ENCODE peak calls at places on chromosomes 6 and 20, in nine cellular contexts. J is stomach, U is epithelial cell of prostate, E is OCI-LY7, S is heart left ventricle, O is pancreas, Z is fibroblast of lung, P is dorsolateral prefrontal cortex, A is substantia nigra. K is an unnamed sample.

GRCh38 chr6:157246048-157246630 is 77.2 kb downstream of the TMEM242 start:
- DNase-seq in J (no peak), U (no peak), E (no peak), S (no peak), O (no peak), Z (no peak), P (no peak), A (no peak), K (no peak)

GRCh38 chr20:52448513-52448912 is 256.9 kb upstream of the ZFP64 start:
- DNase-seq in J (no peak), U (no peak), E (no peak), S (no peak), O (no peak), Z (no peak), P (no peak), A (no peak), K (no peak)

GRCh38 chr6:48542191-48542590 is 431.2 kb upstream of the PTCHD4 start:
- DNase-seq in J (no peak), U (no peak), E (no peak), S (no peak), O (no peak), Z (no peak), P (no peak), A (no peak), K (no peak)

GRCh38 chr6:13261464-13261994 is 66.8 kb downstream of the TBC1D7 start:
- DNase-seq in J (no peak), U (no peak), E (peak; percentile 97), S (no peak), O (no peak), Z (no peak), P (no peak), A (no peak), K (no peak)

GRCh38 chr20:38970302-38970701 is 8.2 kb downstream of the DHX35 start:
- DNase-seq in J (no peak), U (peak; percentile 55), E (no peak), S (no peak), O (no peak), Z (peak; percentile 87), P (no peak), A (no peak), K (no peak)

GRCh38 chr20:33062750-33063149 is 9.0 kb downstream of the BPIFB3 start:
- DNase-seq in J (no peak), U (no peak), E (no peak), S (no peak), O (no peak), Z (no peak), P (no peak), A (no peak), K (no peak)

GRCh38 chr6:148701393-148701774 is 45.4 kb upstream of the UST start:
- DNase-seq in J (no peak), U (no peak), E (no peak), S (no peak), O (no peak), Z (no peak), P (no peak), A (no peak), K (no peak)

GRCh38 chr6:3939559-3939958 is 90.4 kb downstream of the FAM50B start:
- DNase-seq in J (no peak), U (no peak), E (no peak), S (no peak), O (no peak), Z (no peak), P (no peak), A (no peak), K (no peak)

GRCh38 chr6:91081452-91082067 is 494.7 kb upstream of the MAP3K7 start:
- DNase-seq in J (no peak), U (peak; percentile 5), E (peak; percentile 50), S (no peak), O (no peak), Z (peak; percentile 55), P (peak; percentile 7), A (no peak), K (no peak)

GRCh38 chr6:55299285-55299684 is 28.0 kb upstream of the GFRAL start:
- DNase-seq in J (no peak), U (no peak), E (no peak), S (no peak), O (no peak), Z (no peak), P (no peak), A (no peak), K (no peak)

GRCh38 chr6:33294086-33294823 is 4.5 kb downstream of the RGL2 start:
- DNase-seq in J (no peak), U (no peak), E (no peak), S (no peak), O (no peak), Z (no peak), P (no peak), A (no peak), K (no peak)

GRCh38 chr20:63005862-63006564 is 751 bp downstream of the BHLHE23 start:
- DNase-seq in J (no peak), U (no peak), E (no peak), S (no peak), O (no peak), Z (peak; percentile 24), P (no peak), A (no peak), K (no peak)

GRCh38 chr6:125197795-125198269 is 44.3 kb downstream of the TPD52L1 start:
- DNase-seq in J (peak; percentile 87), U (no peak), E (no peak), S (peak; percentile 71), O (peak; percentile 91), Z (peak; percentile 72), P (no peak), A (no peak), K (no peak)

GRCh38 chr20:39624316-39624715 is 662.2 kb downstream of the DHX35 start:
- DNase-seq in J (no peak), U (no peak), E (no peak), S (no peak), O (no peak), Z (no peak), P (no peak), A (no peak), K (no peak)

GRCh38 chr6:75155586-75155985 is 50.3 kb downstream of the COL12A1 start:
- DNase-seq in J (no peak), U (no peak), E (no peak), S (no peak), O (no peak), Z (no peak), P (no peak), A (no peak), K (no peak)

GRCh38 chr6:154432533-154433476 is 76.2 kb upstream of the IPCEF1 start:
- DNase-seq in J (no peak), U (no peak), E (no peak), S (peak; percentile 24), O (no peak), Z (peak; percentile 65), P (no peak), A (no peak), K (no peak)

DNA sequence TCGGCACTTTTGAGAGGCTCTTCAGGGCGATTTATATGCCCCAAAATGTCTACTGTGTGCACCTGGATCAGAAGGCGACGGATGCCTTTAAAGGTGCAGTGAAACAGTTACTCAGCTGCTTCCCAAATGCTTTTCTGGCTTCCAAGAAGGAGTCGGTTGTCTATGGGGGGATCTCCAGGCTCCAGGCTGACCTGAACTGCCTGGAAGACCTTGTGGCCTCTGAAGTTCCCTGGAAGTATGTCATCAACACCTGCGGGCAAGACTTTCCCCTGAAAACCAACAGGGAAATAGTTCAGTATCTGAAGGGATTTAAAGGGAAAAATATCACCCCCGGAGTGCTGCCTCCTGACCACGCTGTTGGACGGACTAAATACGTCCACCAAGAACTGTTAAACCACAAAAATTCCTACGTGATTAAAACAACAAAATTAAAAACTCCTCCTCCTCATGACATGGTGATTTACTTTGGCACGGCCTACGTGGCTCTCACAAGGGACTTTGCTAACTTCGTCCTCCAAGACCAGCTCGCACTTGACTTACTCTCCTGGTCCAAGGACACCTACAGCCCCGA is 8.2 kb downstream of the GCNT2 start:
- DNase-seq in J (peak; percentile 71), U (no peak), E (peak; percentile 53), S (no peak), O (peak; percentile 35), Z (peak; percentile 77), P (no peak), A (no peak), K (no peak)
- H3K27ac ChIP-seq in J (peak overlapping the region; percentile 87), U (peak overlapping the region; percentile 74), E (peak overlapping the region; percentile 95), S (peak overlapping the region; percentile 72), O (peak overlapping the region; percentile 24), Z (no peak overlapping the region), P (no peak overlapping the region), A (no peak overlapping the region), K (no peak overlapping the region)

GRCh38 chr6:489001-489400 is 97.4 kb downstream of the IRF4 start:
- DNase-seq in J (no peak), U (no peak), E (no peak), S (no peak), O (no peak), Z (no peak), P (no peak), A (no peak), K (no peak)
- H3K27ac ChIP-seq in J (no peak overlapping the region), U (no peak overlapping the region), E (no peak overlapping the region), S (no peak overlapping the region), O (no peak overlapping the region), Z (no peak overlapping the region), P (peak overlapping the region; percentile 94), A (peak overlapping the region; percentile 5), K (no peak overlapping the region)

GRCh38 chr6:43706788-43707187 is 19.2 kb upstream of the MRPS18A start:
- DNase-seq in J (no peak), U (no peak), E (no peak), S (no peak), O (no peak), Z (peak; percentile 65), P (no peak), A (no peak), K (no peak)
- H3K27ac ChIP-seq in J (peak overlapping the region; percentile 91), U (no peak overlapping the region), E (no peak overlapping the region), S (peak overlapping the region; percentile 72), O (no peak overlapping the region), Z (no peak overlapping the region), P (no peak overlapping the region), A (no peak overlapping the region), K (no peak overlapping the region)

DNA sequence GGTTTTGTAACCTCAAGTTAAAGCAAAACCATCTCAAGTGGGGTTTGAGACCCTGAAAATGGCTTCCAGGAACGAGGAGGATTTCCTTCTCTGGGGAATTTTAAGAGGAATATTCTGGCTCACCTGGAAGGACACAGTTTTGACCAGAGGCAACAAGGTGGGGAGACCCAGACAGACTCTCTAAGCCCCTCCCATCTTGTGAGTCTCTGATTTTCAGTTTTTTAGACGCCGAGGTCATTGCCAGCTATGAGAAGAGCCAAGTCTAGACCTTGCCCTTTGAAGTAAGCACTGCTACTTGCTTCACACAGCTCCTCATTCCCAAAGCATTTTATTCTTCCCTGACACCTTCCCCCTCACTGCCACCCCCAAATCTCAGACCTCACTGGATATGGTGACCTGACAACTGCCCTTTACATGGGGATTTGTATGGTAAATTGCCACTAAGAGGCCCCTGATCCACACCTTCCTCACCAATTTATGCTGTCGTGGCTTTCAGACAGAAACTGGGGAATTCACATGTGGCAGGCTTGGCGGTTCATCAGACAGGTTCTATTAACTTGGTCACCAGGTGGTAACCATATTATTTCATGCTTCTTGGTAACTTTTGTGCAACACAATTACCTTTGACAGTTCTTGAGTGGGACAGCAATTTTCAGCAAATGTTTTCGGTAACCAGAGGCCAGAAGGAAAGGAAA is 116.2 kb downstream of the ISM1 start:
- DNase-seq in J (no peak), U (no peak), E (no peak), S (no peak), O (no peak), Z (no peak), P (no peak), A (no peak), K (no peak)
- H3K27ac ChIP-seq in J (no peak overlapping the region), U (peak overlapping the region; percentile 64), E (no peak overlapping the region), S (no peak overlapping the region), O (no peak overlapping the region), Z (no peak overlapping the region), P (no peak overlapping the region), A (no peak overlapping the region), K (no peak overlapping the region)